ENCODE peak calls at places on chromosomes 2 and 18, in four cellular contexts. One of them, this sample, is unnamed.

GRCh38 chr2:240326246-240326645 is 109.2 kb upstream of the GPC1 start:
- DNase-seq in HCEC 1CT: no peak
- DNase-seq in cardiac fibroblast: no peak
- DNase-seq in posterior cingulate gyrus: no peak
- DNase-seq in this sample: peak; percentile 34

GRCh38 chr2:168539945-168540344 is 83.9 kb downstream of the CERS6 start:
- DNase-seq in HCEC 1CT: no peak
- DNase-seq in cardiac fibroblast: no peak
- DNase-seq in posterior cingulate gyrus: no peak
- DNase-seq in this sample: no peak

GRCh38 chr2:233542507-233542906 is 24.1 kb downstream of the USP40 start:
- DNase-seq in HCEC 1CT: peak; percentile 77
- DNase-seq in cardiac fibroblast: peak; percentile 93
- DNase-seq in posterior cingulate gyrus: no peak
- DNase-seq in this sample: no peak

GRCh38 chr2:210567279-210567678 is 10.9 kb downstream of the CPS1 start:
- DNase-seq in HCEC 1CT: no peak
- DNase-seq in cardiac fibroblast: no peak
- DNase-seq in posterior cingulate gyrus: no peak
- DNase-seq in this sample: no peak

GRCh38 chr2:237180987-237181386 is 95.3 kb downstream of the COPS8 start:
- DNase-seq in HCEC 1CT: no peak
- DNase-seq in cardiac fibroblast: no peak
- DNase-seq in posterior cingulate gyrus: no peak
- DNase-seq in this sample: no peak

GRCh38 chr2:236291911-236292310 is 27.7 kb upstream of the ASB18 start:
- DNase-seq in HCEC 1CT: no peak
- DNase-seq in cardiac fibroblast: no peak
- DNase-seq in posterior cingulate gyrus: no peak
- DNase-seq in this sample: no peak

GRCh38 chr2:101963198-101963597 is 28.6 kb upstream of the IL1R2 start:
- DNase-seq in HCEC 1CT: no peak
- DNase-seq in cardiac fibroblast: no peak
- DNase-seq in posterior cingulate gyrus: no peak
- DNase-seq in this sample: no peak

GRCh38 chr2:146734042-146734715 is 1110.7 kb upstream of the ACVR2A start:
- DNase-seq in HCEC 1CT: peak; percentile 77
- DNase-seq in cardiac fibroblast: peak; percentile 85
- DNase-seq in posterior cingulate gyrus: no peak
- DNase-seq in this sample: peak; percentile 25

GRCh38 chr2:45533771-45534170 is 77.3 kb downstream of the SRBD1 start:
- DNase-seq in HCEC 1CT: no peak
- DNase-seq in cardiac fibroblast: no peak
- DNase-seq in posterior cingulate gyrus: no peak
- DNase-seq in this sample: no peak

GRCh38 chr2:233837694-233838229 is 16.6 kb downstream of the HJURP start:
- DNase-seq in HCEC 1CT: no peak
- DNase-seq in cardiac fibroblast: no peak
- DNase-seq in posterior cingulate gyrus: no peak
- DNase-seq in this sample: no peak

GRCh38 chr2:6103949-6104348 is 411.8 kb downstream of the SOX11 start:
- DNase-seq in HCEC 1CT: no peak
- DNase-seq in cardiac fibroblast: no peak
- DNase-seq in posterior cingulate gyrus: no peak
- DNase-seq in this sample: no peak

GRCh38 chr2:118940486-118941120 is 1.4 kb upstream of the MARCO start:
- DNase-seq in HCEC 1CT: no peak
- DNase-seq in cardiac fibroblast: no peak
- DNase-seq in posterior cingulate gyrus: no peak
- DNase-seq in this sample: no peak

GRCh38 chr18:48872234-48873145 is 78.3 kb downstream of the SMAD7 start:
- DNase-seq in HCEC 1CT: no peak
- DNase-seq in cardiac fibroblast: peak; percentile 29
- DNase-seq in posterior cingulate gyrus: no peak
- DNase-seq in this sample: no peak

GRCh38 chr2:204693262-204693661 is 148.0 kb downstream of the PARD3B start:
- DNase-seq in HCEC 1CT: no peak
- DNase-seq in cardiac fibroblast: no peak
- DNase-seq in posterior cingulate gyrus: no peak
- DNase-seq in this sample: no peak

GRCh38 chr2:46747297-46747818 is 168.2 kb downstream of the MCFD2 start:
- DNase-seq in HCEC 1CT: no peak
- DNase-seq in cardiac fibroblast: peak; percentile 31
- DNase-seq in posterior cingulate gyrus: no peak
- DNase-seq in this sample: no peak

GRCh38 chr2:62099050-62099449 is 96.9 kb upstream of the B3GNT2 start:
- DNase-seq in HCEC 1CT: no peak
- DNase-seq in cardiac fibroblast: no peak
- DNase-seq in posterior cingulate gyrus: no peak
- DNase-seq in this sample: no peak

GRCh38 chr2:124382067-124382618 is 357.1 kb downstream of the CNTNAP5 start:
- DNase-seq in HCEC 1CT: no peak
- DNase-seq in cardiac fibroblast: no peak
- DNase-seq in posterior cingulate gyrus: peak; percentile 28
- DNase-seq in this sample: no peak

GRCh38 chr18:48752478-48752877 is 198.3 kb downstream of the SMAD7 start:
- DNase-seq in HCEC 1CT: no peak
- DNase-seq in cardiac fibroblast: no peak
- DNase-seq in posterior cingulate gyrus: no peak
- DNase-seq in this sample: no peak

GRCh38 chr2:119873350-119874013 is 113.8 kb downstream of the PTPN4 start:
- DNase-seq in HCEC 1CT: no peak
- DNase-seq in cardiac fibroblast: no peak
- DNase-seq in posterior cingulate gyrus: no peak
- DNase-seq in this sample: no peak

GRCh38 chr2:65483763-65484162 is 51.4 kb upstream of the SPRED2 start:
- DNase-seq in HCEC 1CT: peak; percentile 18
- DNase-seq in cardiac fibroblast: no peak
- DNase-seq in posterior cingulate gyrus: no peak
- DNase-seq in this sample: no peak

GRCh38 chr18:62737474-62737873 is 22.1 kb downstream of the PHLPP1 start:
- DNase-seq in HCEC 1CT: no peak
- DNase-seq in cardiac fibroblast: no peak
- DNase-seq in posterior cingulate gyrus: no peak
- DNase-seq in this sample: no peak

GRCh38 chr2:85682378-85682777 is 11.8 kb upstream of the GNLY start:
- DNase-seq in HCEC 1CT: no peak
- DNase-seq in cardiac fibroblast: no peak
- DNase-seq in posterior cingulate gyrus: no peak
- DNase-seq in this sample: no peak

GRCh38 chr18:48803951-48804855 is 146.6 kb downstream of the SMAD7 start:
- DNase-seq in HCEC 1CT: no peak
- DNase-seq in cardiac fibroblast: no peak
- DNase-seq in posterior cingulate gyrus: no peak
- DNase-seq in this sample: no peak

GRCh38 chr2:238974510-238975166 is 126.8 kb downstream of the TWIST2 start:
- DNase-seq in HCEC 1CT: peak; percentile 94
- DNase-seq in cardiac fibroblast: peak; percentile 90
- DNase-seq in posterior cingulate gyrus: peak; percentile 47
- DNase-seq in this sample: peak; percentile 69

GRCh38 chr2:239319261-239319661 is 81.6 kb downstream of the HDAC4 start:
- DNase-seq in HCEC 1CT: peak; percentile 19
- DNase-seq in cardiac fibroblast: peak; percentile 71
- DNase-seq in posterior cingulate gyrus: no peak
- DNase-seq in this sample: no peak

GRCh38 chr18:59459352-59460059 is 100.4 kb upstream of the LMAN1 start:
- DNase-seq in HCEC 1CT: peak; percentile 67
- DNase-seq in cardiac fibroblast: peak; percentile 86
- DNase-seq in posterior cingulate gyrus: no peak
- DNase-seq in this sample: peak; percentile 37

GRCh38 chr2:156434461-156435291 is 1.5 kb upstream of the GPD2 start:
- DNase-seq in HCEC 1CT: no peak
- DNase-seq in cardiac fibroblast: peak; percentile 51
- DNase-seq in posterior cingulate gyrus: no peak
- DNase-seq in this sample: peak; percentile 13

GRCh38 chr2:128557841-128558241 is 239.2 kb upstream of the HS6ST1 start:
- DNase-seq in HCEC 1CT: peak; percentile 24
- DNase-seq in cardiac fibroblast: peak; percentile 81
- DNase-seq in posterior cingulate gyrus: no peak
- DNase-seq in this sample: no peak

GRCh38 chr2:48914477-48915077 is 159.1 kb upstream of the LHCGR start:
- DNase-seq in HCEC 1CT: no peak
- DNase-seq in cardiac fibroblast: no peak
- DNase-seq in posterior cingulate gyrus: no peak
- DNase-seq in this sample: no peak

GRCh38 chr2:146602856-146603255 is 1242.0 kb upstream of the ACVR2A start:
- DNase-seq in HCEC 1CT: peak; percentile 28
- DNase-seq in cardiac fibroblast: peak; percentile 10
- DNase-seq in posterior cingulate gyrus: no peak
- DNase-seq in this sample: no peak